ENCODE peak calls at places on chromosomes 7 and 10, in four cellular contexts. One of them, this sample, is unnamed.

GRCh38 chr10:79379512-79380124 is 32.3 kb downstream of the PPIF start:
- DNase-seq in aorta: no peak
- DNase-seq in psoas muscle: peak
- DNase-seq in GM23248: peak
- DNase-seq in this sample: peak

GRCh38 chr10:95655571-95656290 is 780 bp downstream of the ALDH18A1 start:
- DNase-seq in aorta: peak
- DNase-seq in psoas muscle: no peak
- DNase-seq in GM23248: peak
- DNase-seq in this sample: no peak

GRCh38 chr10:114256822-114257221 is 17.8 kb downstream of the VWA2 start:
- DNase-seq in aorta: no peak
- DNase-seq in psoas muscle: no peak
- DNase-seq in GM23248: no peak
- DNase-seq in this sample: no peak

GRCh38 chr7:141027043-141027442 is 12.3 kb upstream of the MRPS33 start:
- DNase-seq in aorta: no peak
- DNase-seq in psoas muscle: no peak
- DNase-seq in GM23248: no peak
- DNase-seq in this sample: no peak

GRCh38 chr7:471191-471865 is 48.3 kb downstream of the PDGFA start:
- DNase-seq in GM23248: no peak
- DNase-seq in aorta: no peak
- DNase-seq in psoas muscle: no peak
- DNase-seq in this sample: peak

GRCh38 chr7:2482725-2483451 is 6.7 kb upstream of the GRIFIN start:
- DNase-seq in GM23248: peak
- DNase-seq in psoas muscle: no peak
- DNase-seq in aorta: peak
- DNase-seq in this sample: no peak

GRCh38 chr10:130723704-130724103 is 587.5 kb downstream of the GLRX3 start:
- DNase-seq in GM23248: no peak
- DNase-seq in aorta: peak
- DNase-seq in psoas muscle: no peak
- DNase-seq in this sample: no peak

GRCh38 chr7:5525271-5526189 is 101.9 kb upstream of the TNRC18 start:
- DNase-seq in aorta: no peak
- DNase-seq in psoas muscle: no peak
- DNase-seq in GM23248: peak
- DNase-seq in this sample: no peak

GRCh38 chr10:98303569-98303968 is 35.6 kb upstream of the LOXL4 start:
- DNase-seq in GM23248: no peak
- DNase-seq in aorta: no peak
- DNase-seq in psoas muscle: no peak
- DNase-seq in this sample: no peak

GRCh38 chr7:70072220-70072619 is 473.9 kb downstream of the AUTS2 start:
- DNase-seq in GM23248: peak
- DNase-seq in aorta: no peak
- DNase-seq in psoas muscle: no peak
- DNase-seq in this sample: no peak

GRCh38 chr10:44513592-44513991 is 128.7 kb upstream of the CXCL12 start:
- DNase-seq in GM23248: peak
- DNase-seq in aorta: no peak
- DNase-seq in psoas muscle: peak
- DNase-seq in this sample: peak

GRCh38 chr10:119335671-119336353 is 128.4 kb downstream of the GRK5 start:
- DNase-seq in GM23248: no peak
- DNase-seq in psoas muscle: no peak
- DNase-seq in aorta: peak
- DNase-seq in this sample: peak

GRCh38 chr7:149669121-149669818 is 104.1 kb downstream of the ZNF467 start:
- DNase-seq in psoas muscle: no peak
- DNase-seq in aorta: no peak
- DNase-seq in GM23248: peak
- DNase-seq in this sample: no peak

GRCh38 chr7:8365499-8366110 is 67.8 kb upstream of the NXPH1 start:
- DNase-seq in aorta: no peak
- DNase-seq in psoas muscle: no peak
- DNase-seq in GM23248: peak
- DNase-seq in this sample: no peak

GRCh38 chr7:2920956-2921708 is 77.0 kb upstream of the GNA12 start:
- DNase-seq in aorta: no peak
- DNase-seq in psoas muscle: no peak
- DNase-seq in GM23248: no peak
- DNase-seq in this sample: peak

GRCh38 chr7:152699101-152699500 is 23.2 kb upstream of the XRCC2 start:
- DNase-seq in psoas muscle: no peak
- DNase-seq in aorta: no peak
- DNase-seq in GM23248: no peak
- DNase-seq in this sample: no peak

GRCh38 chr10:61774031-61774430 is 111.3 kb downstream of the CABCOCO1 start:
- DNase-seq in psoas muscle: no peak
- DNase-seq in aorta: no peak
- DNase-seq in GM23248: no peak
- DNase-seq in this sample: no peak

GRCh38 chr7:2202901-2203550 is 29.7 kb downstream of the MAD1L1 start:
- DNase-seq in aorta: peak
- DNase-seq in psoas muscle: no peak
- DNase-seq in GM23248: no peak
- DNase-seq in this sample: peak

GRCh38 chr10:86969421-86970041 is 1.2 kb downstream of the ADIRF start:
- DNase-seq in psoas muscle: peak
- DNase-seq in aorta: peak
- DNase-seq in GM23248: peak
- DNase-seq in this sample: no peak

GRCh38 chr10:86966008-86966654 is 2.2 kb upstream of the ADIRF start:
- DNase-seq in GM23248: no peak
- DNase-seq in psoas muscle: no peak
- DNase-seq in aorta: peak
- DNase-seq in this sample: no peak

GRCh38 chr10:86968994-86969355 is 693 bp downstream of the ADIRF start:
- DNase-seq in aorta: no peak
- DNase-seq in psoas muscle: no peak
- DNase-seq in GM23248: no peak
- DNase-seq in this sample: peak

GRCh38 chr10:86968271-86968993 is at the start of gene ADIRF:
- DNase-seq in aorta: peak
- DNase-seq in GM23248: peak
- DNase-seq in psoas muscle: peak
- DNase-seq in this sample: peak

DNA sequence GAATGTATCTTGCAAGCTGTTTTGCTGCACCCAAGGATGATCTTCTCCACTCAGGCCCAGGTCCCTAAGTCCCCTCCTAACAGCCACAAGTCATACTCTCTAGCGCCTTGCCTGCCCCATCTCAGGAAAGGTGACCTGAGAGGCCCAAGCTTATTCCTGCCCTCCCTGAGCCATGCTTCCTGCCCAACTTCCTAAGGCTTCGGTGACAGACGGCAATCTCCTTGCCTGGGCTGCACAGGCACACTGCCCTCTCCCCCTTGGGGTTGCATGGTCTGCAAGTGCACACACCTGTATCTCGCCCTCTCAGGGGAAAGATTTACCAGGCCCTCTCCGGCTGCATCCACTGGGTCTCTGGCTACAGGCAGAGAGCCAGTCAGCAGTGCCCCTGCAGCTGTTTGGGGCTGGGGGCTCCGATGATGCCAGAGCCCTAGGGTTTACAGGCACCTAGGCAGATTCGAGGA is 771 bp upstream of the ADIRF start:
- DNase-seq in GM23248: no peak
- DNase-seq in aorta: peak
- DNase-seq in psoas muscle: no peak
- DNase-seq in this sample: no peak
- H3K27ac ChIP-seq in GM23248: no peak
- H3K27ac ChIP-seq in aorta: peak
- H3K27ac ChIP-seq in psoas muscle: peak
- H3K27ac ChIP-seq in this sample: peak

DNA sequence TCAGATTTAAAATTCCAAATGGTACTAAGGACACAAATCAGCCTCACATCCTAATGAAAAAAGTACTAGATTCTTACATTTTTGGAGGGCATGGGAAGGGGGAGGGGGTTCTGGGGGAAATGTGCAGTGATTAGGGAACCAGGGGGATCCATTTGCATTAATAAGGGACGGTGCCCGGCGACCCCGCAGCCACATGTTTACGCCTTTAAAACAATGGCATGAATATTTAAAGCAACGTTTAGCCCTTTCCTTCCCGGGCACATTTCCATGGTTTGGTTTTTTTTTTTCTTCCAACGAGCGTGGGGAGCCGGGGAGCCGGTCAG is 1.2 kb downstream of the SEPHS1 start:
- DNase-seq in aorta: peak
- DNase-seq in psoas muscle: no peak
- DNase-seq in GM23248: no peak
- DNase-seq in this sample: no peak
- H3K27ac ChIP-seq in aorta: peak
- H3K27ac ChIP-seq in psoas muscle: peak
- H3K27ac ChIP-seq in GM23248: peak
- H3K27ac ChIP-seq in this sample: peak

GRCh38 chr10:22228943-22229755 is 11.3 kb upstream of the EBLN1 start:
- DNase-seq in aorta: peak
- DNase-seq in GM23248: peak
- DNase-seq in psoas muscle: peak
- DNase-seq in this sample: peak
- H3K27ac ChIP-seq in aorta: peak
- H3K27ac ChIP-seq in GM23248: peak
- H3K27ac ChIP-seq in psoas muscle: peak
- H3K27ac ChIP-seq in this sample: peak

GRCh38 chr10:18606051-18606730 is 45.2 kb downstream of the NSUN6 start:
- DNase-seq in aorta: no peak
- DNase-seq in GM23248: no peak
- DNase-seq in psoas muscle: no peak
- DNase-seq in this sample: no peak

GRCh38 chr10:18610517-18610916 is 40.9 kb downstream of the NSUN6 start:
- DNase-seq in aorta: no peak
- DNase-seq in psoas muscle: no peak
- DNase-seq in GM23248: peak
- DNase-seq in this sample: peak

GRCh38 chr10:18607979-18608378 is 43.4 kb downstream of the NSUN6 start:
- DNase-seq in GM23248: peak
- DNase-seq in psoas muscle: no peak
- DNase-seq in aorta: no peak
- DNase-seq in this sample: no peak

GRCh38 chr10:18608581-18608980 is 42.8 kb downstream of the NSUN6 start:
- DNase-seq in aorta: no peak
- DNase-seq in psoas muscle: no peak
- DNase-seq in GM23248: no peak
- DNase-seq in this sample: no peak

GRCh38 chr10:18607503-18607902 is 43.9 kb downstream of the NSUN6 start:
- DNase-seq in psoas muscle: no peak
- DNase-seq in aorta: no peak
- DNase-seq in GM23248: peak
- DNase-seq in this sample: no peak
- H3K27ac ChIP-seq in psoas muscle: no peak
- H3K27ac ChIP-seq in aorta: no peak
- H3K27ac ChIP-seq in GM23248: peak
- H3K27ac ChIP-seq in this sample: no peak

GRCh38 chr7:29606830-29607229 is 43.2 kb downstream of the PRR15 start:
- DNase-seq in GM23248: no peak
- DNase-seq in aorta: no peak
- DNase-seq in psoas muscle: no peak
- DNase-seq in this sample: no peak

GRCh38 chr7:29606287-29606721 is 42.7 kb downstream of the PRR15 start:
- DNase-seq in aorta: no peak
- DNase-seq in GM23248: peak
- DNase-seq in psoas muscle: no peak
- DNase-seq in this sample: peak

GRCh38 chr7:29609162-29610030 is 45.8 kb downstream of the PRR15 start:
- DNase-seq in psoas muscle: no peak
- DNase-seq in GM23248: peak
- DNase-seq in aorta: no peak
- DNase-seq in this sample: no peak

GRCh38 chr7:29607259-29607658 is 43.6 kb downstream of the PRR15 start:
- DNase-seq in psoas muscle: no peak
- DNase-seq in aorta: no peak
- DNase-seq in GM23248: peak
- DNase-seq in this sample: no peak

GRCh38 chr7:29607889-29608288 is 44.3 kb downstream of the PRR15 start:
- DNase-seq in psoas muscle: no peak
- DNase-seq in GM23248: peak
- DNase-seq in aorta: no peak
- DNase-seq in this sample: no peak
- H3K27ac ChIP-seq in psoas muscle: no peak
- H3K27ac ChIP-seq in GM23248: peak
- H3K27ac ChIP-seq in aorta: no peak
- H3K27ac ChIP-seq in this sample: no peak

GRCh38 chr7:24931787-24932186 is 48.2 kb downstream of the OSBPL3 start:
- DNase-seq in GM23248: no peak
- DNase-seq in psoas muscle: no peak
- DNase-seq in aorta: no peak
- DNase-seq in this sample: no peak

GRCh38 chr7:24932815-24933214 is 47.2 kb downstream of the OSBPL3 start:
- DNase-seq in psoas muscle: no peak
- DNase-seq in aorta: no peak
- DNase-seq in GM23248: no peak
- DNase-seq in this sample: no peak

GRCh38 chr7:24933298-24933697 is 46.7 kb downstream of the OSBPL3 start:
- DNase-seq in aorta: no peak
- DNase-seq in psoas muscle: no peak
- DNase-seq in GM23248: no peak
- DNase-seq in this sample: no peak

GRCh38 chr7:24930856-24931255 is 49.1 kb downstream of the OSBPL3 start:
- DNase-seq in psoas muscle: no peak
- DNase-seq in aorta: no peak
- DNase-seq in GM23248: no peak
- DNase-seq in this sample: no peak

DNA sequence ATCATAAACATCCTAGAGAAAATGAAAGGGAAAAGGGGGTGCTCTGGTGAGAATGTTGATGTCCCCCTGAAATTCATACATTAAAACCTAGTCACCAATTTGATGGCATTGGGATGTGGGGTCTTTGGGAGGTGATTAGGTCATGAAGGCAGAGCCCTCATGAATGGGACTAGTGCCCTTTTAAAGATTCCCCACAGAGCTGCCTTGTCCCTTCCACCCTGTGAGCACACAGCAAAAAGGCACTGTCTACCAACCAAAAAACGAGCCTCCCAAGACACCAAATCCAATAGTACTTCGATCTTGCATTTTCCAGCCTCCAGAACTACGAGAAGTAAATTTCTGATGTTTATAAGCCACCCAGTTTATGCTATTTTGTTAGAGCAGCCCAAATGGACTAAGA is 47.6 kb downstream of the OSBPL3 start:
- DNase-seq in psoas muscle: no peak
- DNase-seq in aorta: no peak
- DNase-seq in GM23248: no peak
- DNase-seq in this sample: no peak
- H3K27ac ChIP-seq in psoas muscle: no peak
- H3K27ac ChIP-seq in aorta: no peak
- H3K27ac ChIP-seq in GM23248: no peak
- H3K27ac ChIP-seq in this sample: no peak

GRCh38 chr7:99919814-99920618 is 686 bp upstream of the TRIM4 start:
- DNase-seq in aorta: no peak
- DNase-seq in GM23248: peak
- DNase-seq in psoas muscle: no peak
- DNase-seq in this sample: no peak
- H3K27ac ChIP-seq in aorta: peak
- H3K27ac ChIP-seq in GM23248: peak
- H3K27ac ChIP-seq in psoas muscle: peak
- H3K27ac ChIP-seq in this sample: peak